ENCODE peak calls at places on chromosomes 6 and 20, in seven cellular contexts. L, X, F, Z, R, P and T are unnamed samples.

GRCh38 chr6:155352812-155353211 is 38.5 kb upstream of the TFB1M start:
- DNase-seq in L (no peak), X (no peak), F (no peak), Z (no peak), R (no peak), P (no peak), T (no peak)

GRCh38 chr6:127582777-127583462 is 5.9 kb downstream of the C6orf58 start:
- DNase-seq in L (no peak), X (no peak), F (no peak), Z (no peak), R (no peak), P (no peak), T (no peak)

GRCh38 chr6:34120953-34121675 is 24.8 kb downstream of the GRM4 start:
- DNase-seq in L (no peak), X (no peak), F (no peak), Z (no peak), R (no peak), P (no peak), T (no peak)

GRCh38 chr20:33108641-33109040 is 29.2 kb downstream of the BPIFB4 start:
- DNase-seq in L (no peak), X (no peak), F (no peak), Z (no peak), R (no peak), P (no peak), T (no peak)

GRCh38 chr6:24867104-24867703 is 68.5 kb upstream of the ARMH2 start:
- DNase-seq in L (no peak), X (no peak), F (no peak), Z (no peak), R (no peak), P (no peak), T (no peak)

GRCh38 chr6:56288347-56288746 is 41.0 kb upstream of the COL21A1 start:
- DNase-seq in L (no peak), X (no peak), F (no peak), Z (no peak), R (no peak), P (no peak), T (no peak)

GRCh38 chr6:148925701-148926100 is 178.9 kb downstream of the UST start:
- DNase-seq in L (no peak), X (no peak), F (no peak), Z (no peak), R (no peak), P (no peak), T (no peak)

GRCh38 chr6:41280658-41281057 is 5.8 kb downstream of the TREM1 start:
- DNase-seq in L (no peak), X (no peak), F (no peak), Z (no peak), R (no peak), P (no peak), T (no peak)

GRCh38 chr6:112016335-112016734 is 37.6 kb upstream of the CCN6 start:
- DNase-seq in L (no peak), X (no peak), F (no peak), Z (no peak), R (no peak), P (no peak), T (no peak)
- H3K4me1 ChIP-seq in L (peaks cover 3% of the 10 kb centered on the region), X (peaks cover 7% of the 10 kb centered on the region), F (no peaks in the 10 kb centered on the region), Z (peaks cover 8% of the 10 kb centered on the region), R (no peaks in the 10 kb centered on the region), P (no peaks in the 10 kb centered on the region), T (peaks cover 37% of the 10 kb centered on the region)

DNA sequence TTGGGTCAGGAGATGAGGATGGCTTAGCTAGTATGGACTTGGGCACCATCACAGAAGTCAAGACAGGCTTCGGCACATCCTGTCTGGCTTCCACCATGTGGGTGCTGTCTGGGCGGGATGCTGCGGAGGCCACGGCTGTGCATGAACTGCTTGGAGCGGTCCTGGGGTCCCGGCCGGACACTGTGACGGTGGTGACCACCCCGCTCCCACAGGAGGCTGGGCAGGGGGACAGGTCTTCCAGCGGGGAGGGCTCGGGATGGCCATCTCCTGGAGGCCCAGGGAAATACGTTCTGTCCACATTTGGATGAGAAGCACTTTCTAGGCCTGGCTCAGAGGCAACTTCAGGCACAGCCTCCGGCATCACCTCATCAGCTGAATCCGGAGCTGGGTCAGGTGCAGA is 32.1 kb upstream of the TCFL5 start:
- DNase-seq in L (no peak), X (peak; percentile 41), F (no peak), Z (no peak), R (no peak), P (no peak), T (no peak)
- H3K4me1 ChIP-seq in L (no peaks in the 10 kb centered on the region), X (no peaks in the 10 kb centered on the region), F (no peaks in the 10 kb centered on the region), Z (no peaks in the 10 kb centered on the region), R (no peaks in the 10 kb centered on the region), P (peaks cover 4% of the 10 kb centered on the region), T (peaks cover 6% of the 10 kb centered on the region)

DNA sequence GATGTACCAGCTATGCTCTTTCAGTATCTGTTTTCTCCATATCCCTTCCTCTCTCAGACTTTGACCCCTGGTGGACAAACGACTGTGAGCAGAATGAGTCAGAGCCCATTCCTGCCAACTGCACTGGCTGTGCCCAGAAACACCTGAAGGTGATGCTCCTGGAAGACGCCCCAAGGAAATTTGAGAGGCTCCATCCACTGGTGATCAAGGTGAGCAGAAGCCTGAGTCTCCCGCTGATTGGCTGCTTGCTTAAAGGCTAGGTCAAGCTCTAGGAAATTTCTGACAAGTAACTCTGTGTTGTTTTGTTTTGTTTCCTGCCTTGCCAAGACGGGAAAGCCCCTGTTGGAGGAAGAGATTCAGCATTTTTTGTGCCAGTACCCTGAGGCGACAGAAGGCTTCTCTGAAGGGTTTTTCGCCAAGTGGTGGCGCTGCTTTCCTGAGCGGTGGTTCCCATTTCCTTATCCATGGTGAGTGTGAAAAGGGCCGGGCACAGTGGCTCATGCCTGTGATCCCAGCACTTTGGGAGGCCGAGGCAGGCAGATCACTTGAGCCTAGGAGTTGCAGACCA is 28.6 kb downstream of the C6orf89 start:
- DNase-seq in L (no peak), X (peak; percentile 61), F (no peak), Z (no peak), R (peak; percentile 71), P (peak; percentile 77), T (no peak)
- H3K4me1 ChIP-seq in L (peaks cover 9% of the 10 kb centered on the region), X (peaks cover 57% of the 10 kb centered on the region), F (no peaks in the 10 kb centered on the region), Z (peaks cover 16% of the 10 kb centered on the region), R (peaks cover 34% of the 10 kb centered on the region), P (no peaks in the 10 kb centered on the region), T (peaks cover 31% of the 10 kb centered on the region)

DNA sequence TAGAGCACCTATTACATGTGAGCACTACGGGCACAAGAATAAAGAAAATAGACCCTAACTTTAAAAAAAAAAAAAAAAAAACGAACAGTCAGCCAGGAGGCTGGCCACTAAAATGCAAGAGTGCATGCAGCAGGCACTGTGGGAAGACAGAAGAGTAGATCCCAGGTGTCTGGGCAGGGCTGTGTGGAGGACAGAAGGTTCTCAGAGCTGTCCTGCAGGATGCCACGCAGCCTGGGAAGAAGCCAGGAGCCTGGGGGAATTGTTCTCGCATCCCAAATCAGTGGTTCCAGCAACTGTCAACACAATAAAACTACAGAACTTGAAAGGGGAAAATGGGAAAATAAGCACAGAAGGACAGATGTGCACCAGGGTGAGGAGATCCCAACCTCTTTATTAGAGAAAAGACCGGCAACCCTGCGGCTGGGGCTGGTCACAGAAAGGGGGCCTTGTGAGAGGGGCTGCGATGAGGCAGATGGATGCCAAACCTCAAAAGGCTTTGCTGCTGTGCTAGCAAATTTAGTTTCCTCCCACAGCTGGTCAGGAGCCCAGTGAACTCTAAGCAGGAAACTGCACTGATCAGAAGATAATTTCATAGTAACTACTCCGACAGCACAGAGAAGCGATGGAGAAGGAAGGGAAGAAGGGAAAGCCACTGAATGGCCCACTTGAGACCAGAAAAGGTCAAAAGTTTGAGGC is 30.9 kb downstream of the MAP3K5 start:
- DNase-seq in L (peak; percentile 34), X (no peak), F (no peak), Z (peak; percentile 49), R (no peak), P (no peak), T (no peak)
- H3K4me1 ChIP-seq in L (peaks cover 16% of the 10 kb centered on the region), X (peaks cover 61% of the 10 kb centered on the region), F (no peaks in the 10 kb centered on the region), Z (peaks cover 35% of the 10 kb centered on the region), R (peaks cover 90% of the 10 kb centered on the region), P (peaks cover 20% of the 10 kb centered on the region), T (peaks cover 20% of the 10 kb centered on the region)

GRCh38 chr6:14721103-14721758 is 524.6 kb upstream of the JARID2 start:
- DNase-seq in L (no peak), X (no peak), F (no peak), Z (no peak), R (no peak), P (no peak), T (no peak)
- H3K4me1 ChIP-seq in L (no peaks in the 10 kb centered on the region), X (peaks cover 33% of the 10 kb centered on the region), F (peaks cover 3% of the 10 kb centered on the region), Z (peaks cover 3% of the 10 kb centered on the region), R (peaks cover 14% of the 10 kb centered on the region), P (peaks cover 5% of the 10 kb centered on the region), T (no peaks in the 10 kb centered on the region)

DNA sequence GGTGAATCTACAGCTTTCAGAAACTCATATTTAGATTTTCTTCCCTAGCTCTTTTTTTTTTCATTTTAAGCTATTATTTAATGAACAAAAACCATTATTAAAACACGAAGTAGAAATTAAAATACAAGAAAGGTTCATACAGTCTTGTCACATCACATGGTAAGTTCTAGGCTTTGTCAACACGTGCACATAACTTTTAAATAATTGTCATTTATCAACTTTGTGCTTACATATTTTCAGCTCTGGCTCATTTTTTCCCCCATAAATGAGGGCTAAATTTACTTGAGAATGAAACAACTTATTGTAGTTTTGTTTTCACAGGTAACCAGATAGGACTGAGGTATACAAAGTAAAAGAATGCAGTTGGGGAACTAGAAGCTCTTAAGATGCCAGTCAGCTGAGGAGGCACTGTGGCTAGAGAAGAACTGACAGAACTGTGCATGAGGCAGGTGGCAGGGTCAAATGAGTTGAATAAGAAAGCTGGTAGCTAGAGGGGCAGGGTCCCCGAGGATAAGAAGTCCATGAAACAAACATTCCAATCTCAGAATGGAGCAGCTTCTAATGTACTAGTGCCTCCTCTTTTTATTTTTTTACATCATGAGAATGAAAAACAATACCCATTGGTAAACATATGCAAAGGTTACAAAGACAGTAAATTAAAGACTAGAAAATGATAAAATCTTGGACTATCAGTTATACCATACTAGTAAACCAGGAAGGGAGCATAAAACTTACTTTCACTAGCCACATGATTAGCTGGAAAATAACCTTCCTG is 141.5 kb downstream of the MYB start:
- DNase-seq in L (no peak), X (no peak), F (no peak), Z (no peak), R (no peak), P (no peak), T (no peak)
- H3K4me1 ChIP-seq in L (no peaks in the 10 kb centered on the region), X (no peaks in the 10 kb centered on the region), F (peaks cover 20% of the 10 kb centered on the region), Z (peaks cover 4% of the 10 kb centered on the region), R (peaks cover 32% of the 10 kb centered on the region), P (no peaks in the 10 kb centered on the region), T (no peaks in the 10 kb centered on the region)

GRCh38 chr6:31820051-31820389 is 4.7 kb downstream of the HSPA1A start:
- DNase-seq in L (no peak), X (no peak), F (no peak), Z (no peak), R (no peak), P (peak; percentile 30), T (no peak)
- H3K4me1 ChIP-seq in L (peaks cover 19% of the 10 kb centered on the region), X (peaks cover 54% of the 10 kb centered on the region), F (peaks cover 21% of the 10 kb centered on the region), Z (no peaks in the 10 kb centered on the region), R (peaks cover 54% of the 10 kb centered on the region), P (peaks cover 70% of the 10 kb centered on the region), T (peaks cover 34% of the 10 kb centered on the region)